ENCODE peak calls at places on chromosomes 6 and 20, in five cellular contexts. J, O, T, A and X are unnamed samples.

GRCh38 chr20:8601542-8601912 is 467.4 kb upstream of the PLCB4 start:
- DNase-seq in T (no peak), J (no peak), A (no peak), O (peak; percentile 16), X (no peak)

GRCh38 chr6:73129653-73130443 is 95.4 kb downstream of the KHDC1L start:
- DNase-seq in A (peak; percentile 31), O (peak; percentile 75), J (peak; percentile 89), T (peak; percentile 85), X (peak; percentile 73)

GRCh38 chr6:129828229-129828628 is 32.9 kb downstream of the TMEM244 start:
- DNase-seq in A (no peak), J (no peak), O (no peak), T (no peak), X (no peak)

GRCh38 chr6:158854214-158855101 is 35.3 kb upstream of the EZR start:
- DNase-seq in T (peak; percentile 35), J (no peak), A (no peak), O (no peak), X (peak; percentile 41)

GRCh38 chr20:62512812-62513211 is 37.0 kb upstream of the GATA5 start:
- DNase-seq in O (no peak), T (no peak), A (no peak), J (no peak), X (no peak)

GRCh38 chr6:115551510-115551909 is 509.2 kb downstream of the FRK start:
- DNase-seq in A (no peak), O (no peak), T (no peak), J (no peak), X (no peak)

GRCh38 chr6:117505337-117505736 is 22.9 kb downstream of the DCBLD1 start:
- DNase-seq in O (no peak), A (no peak), T (no peak), J (no peak), X (peak; percentile 78)

GRCh38 chr6:144346719-144347446 is 61.7 kb downstream of the UTRN start:
- DNase-seq in A (no peak), J (no peak), O (peak; percentile 80), T (no peak), X (peak; percentile 72)

GRCh38 chr6:42104095-42104806 is 38.2 kb downstream of the C6orf132 start:
- DNase-seq in O (no peak), J (no peak), T (peak; percentile 80), A (peak; percentile 41), X (peak; percentile 51)

GRCh38 chr6:15153191-15153590 is 92.7 kb upstream of the JARID2 start:
- DNase-seq in T (no peak), J (peak; percentile 90), A (no peak), O (no peak), X (no peak)

GRCh38 chr6:15152720-15153119 is 93.1 kb upstream of the JARID2 start:
- DNase-seq in O (no peak), A (no peak), J (peak; percentile 56), T (no peak), X (no peak)

GRCh38 chr6:15147827-15148226 is 98.0 kb upstream of the JARID2 start:
- DNase-seq in T (no peak), O (no peak), A (no peak), J (peak; percentile 58), X (no peak)

GRCh38 chr6:15143540-15143939 is 102.3 kb upstream of the JARID2 start:
- DNase-seq in J (no peak), T (no peak), A (no peak), O (no peak), X (no peak)

GRCh38 chr6:15148356-15149058 is 97.4 kb upstream of the JARID2 start:
- DNase-seq in A (no peak), O (peak; percentile 45), J (peak; percentile 99), T (no peak), X (peak; percentile 84)
- TF ChIP-seq CTCF in A (no peak), O (no peak), J (peak; percentile 46), T (no peak), X (peak; percentile 20)

DNA sequence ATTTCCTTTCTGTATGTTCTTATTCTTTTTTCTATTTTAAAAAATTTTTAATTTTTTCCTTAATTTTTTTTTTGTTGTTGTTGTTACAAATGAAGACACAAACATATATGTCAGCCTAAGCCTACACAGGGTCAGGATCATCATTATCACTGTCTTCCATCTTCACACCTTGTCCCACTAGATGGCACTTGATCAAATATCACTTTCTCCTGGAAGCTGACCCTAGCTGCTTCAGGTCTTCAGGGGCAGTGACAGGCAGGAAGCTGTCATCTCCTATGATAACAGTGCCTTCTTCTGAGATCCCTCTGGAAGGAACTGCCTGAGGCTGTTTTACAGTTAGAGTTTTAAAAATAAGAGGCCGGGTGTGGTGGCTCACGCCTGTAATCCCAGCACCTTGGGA is 70.2 kb upstream of the EEF1E1 start:
- DNase-seq in A (no peak), O (no peak), J (no peak), T (no peak), X (no peak)
- TF ChIP-seq CTCF in A (no peak), O (no peak), J (no peak), T (no peak), X (no peak)

GRCh38 chr6:524803-525202 is 132.1 kb downstream of the HUS1B start:
- DNase-seq in A (no peak), O (no peak), T (no peak), J (peak; percentile 66), X (no peak)
- TF ChIP-seq CTCF in A (no peak), O (no peak), T (no peak), J (peak; percentile 62), X (no peak)

GRCh38 chr6:5115168-5115567 is 30.0 kb downstream of the PPP1R3G start:
- DNase-seq in T (no peak), A (no peak), J (no peak), O (no peak), X (peak; percentile 74)
- TF ChIP-seq CTCF in T (no peak), A (no peak), J (peak; percentile 29), O (no peak), X (peak; percentile 68)